ENCODE peak calls at places on chromosomes 13 and 19, in ten cellular contexts. L is A549; N is activated CD8-positive, alpha-beta T cell treated with anti-CD3 and anti-CD28 coated beads for 36 hours; O is uterus; Q is Caco-2; F is fibroblast of villous mesenchyme; M is activated B cell treated with CpG ODN at 0.5 μM for 24 hours; J is nephron progenitor cell; R is HFF-Myc; D is body of pancreas. Z is an unnamed sample.

GRCh38 chr19:48715681-48716171 is 3.8 kb downstream of the MAMSTR start:
- DNase-seq in R (no peak), Q (no peak), L (no peak), M (no peak), N (no peak), J (no peak), O (peak; percentile 63), D (no peak), F (peak; percentile 70), Z (no peak)

GRCh38 chr13:20006206-20006605 is 47.7 kb downstream of the ZMYM2 start:
- DNase-seq in M (no peak), O (no peak), D (no peak), J (no peak), Q (no peak), R (no peak), F (peak; percentile 31), L (no peak), N (no peak), Z (no peak)

GRCh38 chr19:709196-709964 is 645 bp downstream of the PALM start:
- DNase-seq in N (no peak), F (no peak), O (no peak), M (no peak), Q (no peak), R (no peak), J (peak; percentile 47), L (no peak), D (no peak), Z (no peak)

GRCh38 chr19:54310543-54310942 is 2.4 kb downstream of the LILRA5 start:
- DNase-seq in L (no peak), R (no peak), F (no peak), M (no peak), O (no peak), J (no peak), D (no peak), N (no peak), Q (no peak), Z (no peak)

GRCh38 chr19:37931941-37932655 is 25.1 kb downstream of the SIPA1L3 start:
- DNase-seq in R (no peak), N (no peak), Q (peak; percentile 92), J (peak; percentile 50), O (peak; percentile 18), L (peak; percentile 96), F (peak; percentile 34), D (peak; percentile 92), M (peak; percentile 52), Z (peak; percentile 14)

GRCh38 chr13:72463561-72463960 is 263.9 kb downstream of the MZT1 start:
- DNase-seq in D (no peak), Q (no peak), F (peak; percentile 48), M (no peak), L (no peak), J (peak; percentile 7), O (no peak), N (no peak), R (no peak), Z (no peak)

GRCh38 chr19:49761625-49762311 is 1.3 kb downstream of the TSKS start:
- DNase-seq in D (no peak), O (peak; percentile 64), Q (peak; percentile 65), J (no peak), M (no peak), N (peak; percentile 29), R (no peak), F (peak; percentile 69), L (peak; percentile 45), Z (no peak)

GRCh38 chr13:55788548-55788947 is 1352.2 kb upstream of the PRR20A start:
- DNase-seq in J (no peak), R (no peak), Q (no peak), N (no peak), L (no peak), D (no peak), O (no peak), M (no peak), F (no peak), Z (no peak)

GRCh38 chr19:532578-533484 is 1.3 kb downstream of the CDC34 start:
- DNase-seq in N (peak; percentile 62), Q (peak; percentile 59), L (peak; percentile 63), M (no peak), J (peak; percentile 49), F (peak; percentile 81), O (peak; percentile 81), D (peak; percentile 89), R (no peak), Z (peak; percentile 57)

GRCh38 chr13:79258489-79258888 is 147.6 kb downstream of the RBM26 start:
- DNase-seq in Q (no peak), F (no peak), M (no peak), L (no peak), O (no peak), D (no peak), N (peak; percentile 37), J (no peak), R (no peak), Z (no peak)

GRCh38 chr13:110643768-110644421 is 28.6 kb downstream of the NAXD start:
- DNase-seq in F (no peak), L (no peak), M (no peak), N (no peak), J (no peak), Q (no peak), D (no peak), R (no peak), O (no peak), Z (no peak)

GRCh38 chr13:79593611-79594275 is 112.8 kb downstream of the NDFIP2 start:
- DNase-seq in D (no peak), O (no peak), R (peak; percentile 26), J (no peak), Q (no peak), L (no peak), N (no peak), M (no peak), F (no peak), Z (no peak)

GRCh38 chr19:35347171-35347929 is at the start of gene FFAR1:
- DNase-seq in R (no peak), Q (no peak), N (peak; percentile 80), O (no peak), D (peak; percentile 7), F (no peak), J (no peak), M (peak; percentile 64), L (no peak), Z (no peak)

DNA sequence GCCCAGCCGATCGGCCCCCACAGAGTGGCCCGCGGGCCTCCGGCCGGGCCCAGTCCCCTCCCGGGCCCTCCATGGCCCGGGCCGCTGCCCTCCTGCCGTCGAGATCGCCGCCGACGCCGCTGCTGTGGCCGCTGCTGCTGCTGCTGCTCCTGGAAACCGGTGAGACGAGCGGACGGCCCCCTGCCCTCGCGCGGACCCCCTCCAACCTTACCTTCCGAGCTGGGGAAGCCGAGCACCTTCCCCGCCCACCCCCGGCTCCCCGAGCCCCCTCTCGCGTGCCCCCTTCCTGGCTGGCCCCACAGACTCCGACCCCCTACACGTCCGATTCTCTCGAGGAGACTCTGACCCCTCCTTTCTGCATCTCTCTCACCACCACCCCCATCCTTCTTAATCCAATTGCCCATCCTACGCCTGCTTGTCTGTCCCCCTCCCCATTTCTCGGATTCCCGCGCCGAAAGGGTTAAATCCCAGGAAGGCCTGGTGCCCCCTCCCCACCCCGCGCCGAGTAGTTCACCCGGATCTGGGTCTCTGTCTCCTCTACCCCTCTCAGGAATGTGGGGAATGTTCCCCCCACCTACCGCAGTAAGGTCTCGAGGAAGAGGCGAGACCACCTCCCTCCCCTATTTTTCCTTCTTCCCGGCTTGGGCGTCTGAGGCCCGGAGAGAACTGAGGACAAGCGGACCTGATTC is 502 bp downstream of the NECTIN2 start:
- DNase-seq in M (no peak), D (peak; percentile 34), Q (peak; percentile 76), O (peak; percentile 53), N (no peak), F (peak; percentile 47), L (no peak), R (no peak), J (peak; percentile 80), Z (peak; percentile 37)
- TF ChIP-seq CTCF in M (no peak), D (no peak), Q (no peak), O (no peak), N (no peak), F (no peak), L (no peak), R (no peak), J (no peak), Z (no peak)

GRCh38 chr13:42474954-42475353 is 99.0 kb upstream of the TNFSF11 start:
- DNase-seq in L (no peak), F (peak; percentile 33), O (no peak), R (no peak), D (no peak), N (peak; percentile 80), J (no peak), Q (no peak), M (no peak), Z (no peak)

GRCh38 chr13:42484396-42484795 is 89.6 kb upstream of the TNFSF11 start:
- DNase-seq in R (no peak), L (no peak), D (no peak), Q (no peak), M (no peak), O (no peak), J (no peak), N (no peak), F (peak; percentile 18), Z (no peak)

GRCh38 chr13:42477588-42478190 is 96.3 kb upstream of the TNFSF11 start:
- DNase-seq in F (peak; percentile 71), R (no peak), M (no peak), J (no peak), L (no peak), D (peak; percentile 25), Q (no peak), O (no peak), N (no peak), Z (no peak)

DNA sequence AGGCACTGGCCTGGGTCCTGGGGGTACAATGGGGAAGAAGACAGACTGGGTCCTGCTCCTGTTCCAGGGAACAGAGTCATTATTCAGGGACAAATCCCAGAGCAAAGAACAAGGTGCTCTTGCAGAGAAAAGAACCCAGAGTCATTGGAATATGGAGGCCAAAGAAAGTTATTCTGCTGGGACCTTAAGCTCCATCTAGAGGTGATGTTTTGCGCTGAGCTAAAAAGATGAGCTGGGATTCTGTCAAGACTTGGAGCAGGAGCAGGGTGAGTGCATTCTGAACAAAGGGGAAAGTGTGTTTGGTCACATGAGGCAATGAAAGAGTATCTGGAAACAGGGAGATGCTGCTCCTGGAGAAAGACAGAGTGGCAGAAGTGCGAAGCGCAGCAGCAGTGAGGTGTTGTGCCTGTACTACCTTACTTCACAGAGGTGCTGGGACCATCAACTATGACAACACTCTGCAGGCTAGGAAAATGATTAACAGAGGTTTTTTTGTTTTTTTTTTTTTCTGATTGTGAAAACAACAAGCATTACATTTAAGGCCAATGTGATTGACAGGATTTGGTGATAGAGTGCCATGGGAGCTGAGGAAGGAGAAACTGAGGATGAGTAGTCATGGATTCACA is 95.3 kb upstream of the TNFSF11 start:
- DNase-seq in J (no peak), D (no peak), L (peak; percentile 30), R (no peak), F (peak; percentile 47), N (no peak), Q (peak; percentile 28), O (no peak), M (no peak), Z (no peak)
- TF ChIP-seq CTCF in J (no peak), D (no peak), L (peak; percentile 18), R (peak; percentile 35), F (peak; percentile 70), N (peak; percentile 27), Q (peak; percentile 60), O (no peak), M (no peak), Z (peak; percentile 49)

GRCh38 chr19:33147538-33147937 is 15.6 kb downstream of the WDR88 start:
- DNase-seq in R (no peak), D (no peak), L (no peak), J (no peak), F (no peak), O (no peak), Q (no peak), N (no peak), M (no peak), Z (no peak)
- TF ChIP-seq CTCF in R (no peak), D (no peak), L (no peak), J (no peak), F (no peak), O (no peak), Q (no peak), N (no peak), M (no peak), Z (no peak)

GRCh38 chr13:98866882-98867281 is 111.0 kb downstream of the DOCK9 start:
- DNase-seq in R (no peak), F (no peak), D (no peak), N (no peak), Q (no peak), L (no peak), M (no peak), J (no peak), O (no peak), Z (no peak)
- TF ChIP-seq CTCF in R (no peak), F (peak; percentile 7), D (no peak), N (no peak), Q (no peak), L (no peak), M (no peak), J (no peak), O (no peak), Z (peak; percentile 49)

Z was measured in neural crest cell.